ENCODE peak calls at places on chromosomes 16 and 17, in eight cellular contexts. T, V, E, R, A, Z, Y and G are unnamed samples.

GRCh38 chr16:719815-720506 is 985 bp upstream of the ANTKMT start:
- DNase-seq in T (peak; percentile 60), V (peak; percentile 35), E (no peak), R (no peak), A (no peak), Z (peak; percentile 73), Y (no peak), G (no peak)

GRCh38 chr17:7579839-7580630 is 597 bp downstream of the CD68 start:
- DNase-seq in T (no peak), V (peak; percentile 14), E (no peak), R (no peak), A (no peak), Z (no peak), Y (no peak), G (no peak)

GRCh38 chr17:10001296-10001904 is 96.3 kb upstream of the RCVRN start:
- DNase-seq in T (no peak), V (no peak), E (no peak), R (no peak), A (no peak), Z (no peak), Y (no peak), G (no peak)

GRCh38 chr17:4632583-4632923 is 8.9 kb downstream of the ALOX15 start:
- DNase-seq in T (no peak), V (no peak), E (no peak), R (no peak), A (no peak), Z (no peak), Y (no peak), G (no peak)

GRCh38 chr17:2030779-2031163 is 818 bp downstream of the DPH1 start:
- DNase-seq in T (no peak), V (no peak), E (peak; percentile 89), R (no peak), A (no peak), Z (no peak), Y (no peak), G (no peak)

GRCh38 chr16:1961651-1962067 is 2.3 kb downstream of the NDUFB10 start:
- DNase-seq in T (peak; percentile 19), V (peak; percentile 48), E (no peak), R (no peak), A (peak; percentile 25), Z (peak; percentile 30), Y (no peak), G (no peak)

GRCh38 chr17:7355053-7355452 is at the start of gene TMEM95:
- DNase-seq in T (peak; percentile 42), V (peak; percentile 73), E (no peak), R (no peak), A (no peak), Z (no peak), Y (no peak), G (peak; percentile 51)

GRCh38 chr16:87706278-87707000 is 59.3 kb downstream of the KLHDC4 start:
- DNase-seq in T (no peak), V (no peak), E (no peak), R (no peak), A (no peak), Z (no peak), Y (peak; percentile 30), G (no peak)